ENCODE peak calls at places on chromosomes 11 and 22, in four cellular contexts. U, E, L and Q are unnamed samples.

GRCh38 chr11:108670381-108670930 is 5.6 kb downstream of the DDX10 start:
- DNase-seq in U (no peak), E (no peak), L (no peak), Q (no peak)

GRCh38 chr11:1289211-1289935 is 20.1 kb downstream of the TOLLIP start:
- DNase-seq in U (no peak), E (no peak), L (no peak), Q (no peak)

GRCh38 chr11:64864473-64865285 is 13.7 kb downstream of the EHD1 start:
- DNase-seq in U (no peak), E (no peak), L (peak; percentile 98), Q (peak; percentile 93)

GRCh38 chr11:128399186-128399585 is 188.2 kb downstream of the ETS1 start:
- DNase-seq in U (no peak), E (no peak), L (peak; percentile 62), Q (no peak)

GRCh38 chr11:65700377-65700776 is 11.7 kb upstream of the KAT5 start:
- DNase-seq in U (no peak), E (no peak), L (no peak), Q (no peak)

GRCh38 chr11:469684-470667 is 19.9 kb downstream of the PTDSS2 start:
- DNase-seq in U (no peak), E (peak; percentile 63), L (peak; percentile 47), Q (peak; percentile 50)

GRCh38 chr22:50191041-50191740 is 5.5 kb downstream of the TRABD start:
- DNase-seq in U (no peak), E (peak; percentile 61), L (no peak), Q (no peak)

GRCh38 chr11:100991541-100991940 is 138.1 kb downstream of the PGR start:
- DNase-seq in U (no peak), E (no peak), L (peak; percentile 26), Q (no peak)

GRCh38 chr11:10257478-10257877 is 36.5 kb downstream of the SBF2 start:
- DNase-seq in U (no peak), E (no peak), L (no peak), Q (no peak)

GRCh38 chr11:86594746-86595145 is 77.7 kb downstream of the ME3 start:
- DNase-seq in U (no peak), E (no peak), L (peak; percentile 68), Q (no peak)
- H3K27ac ChIP-seq in U (peak overlapping the region; percentile 97), E (no peak overlapping the region), L (no peak overlapping the region), Q (no peak overlapping the region)

DNA sequence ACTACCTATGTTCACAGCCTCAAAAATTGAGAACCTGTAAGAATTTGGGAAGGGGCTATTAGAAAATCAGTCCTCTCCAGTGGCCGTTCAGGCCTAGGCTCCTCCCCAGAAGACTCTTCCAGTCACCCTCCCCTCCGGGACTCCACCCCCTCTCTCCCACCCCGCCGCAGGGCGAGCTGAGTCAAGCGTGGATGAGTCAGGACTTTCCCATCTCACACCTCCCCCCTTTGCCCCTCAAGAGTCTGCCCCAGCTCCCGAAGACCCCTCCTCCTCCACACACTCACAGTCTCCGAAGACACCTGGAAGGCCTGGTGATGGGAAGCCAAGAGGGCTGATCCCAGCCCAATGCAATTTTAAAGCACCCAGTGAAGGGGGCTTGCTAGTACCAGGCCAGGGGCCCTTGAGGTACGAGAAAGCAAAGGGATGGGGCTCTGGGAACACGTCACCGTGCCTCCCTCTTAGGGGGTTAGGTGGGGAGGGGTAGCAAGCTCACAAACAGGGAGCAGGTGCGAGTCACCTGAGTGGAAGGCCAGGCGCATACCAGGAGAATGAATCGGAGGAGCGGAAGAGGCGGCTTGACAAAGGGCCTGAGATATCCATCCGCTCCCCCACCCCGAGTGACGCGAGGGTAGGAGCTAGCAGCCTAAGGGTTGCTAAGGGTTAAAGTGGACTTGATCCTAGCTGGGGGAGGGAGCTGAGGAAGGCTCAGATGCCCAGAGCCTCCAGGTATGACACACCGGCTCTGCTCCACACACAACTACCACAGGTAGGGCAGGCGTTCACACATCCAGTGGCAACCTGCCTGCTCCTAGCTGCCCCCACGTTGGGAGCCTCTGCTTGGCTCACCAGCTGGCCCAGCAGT is 13.6 kb downstream of the BCL9L start:
- DNase-seq in U (peak; percentile 100), E (no peak), L (peak; percentile 95), Q (peak; percentile 75)
- H3K4me3 ChIP-seq in U (peak overlapping the region; percentile 61), E (peak overlapping the region; percentile 45), L (peak overlapping the region; percentile 25), Q (peak overlapping the region; percentile 51)

GRCh38 chr11:45959851-45960250 is 37.4 kb downstream of the LARGE2 start:
- DNase-seq in U (no peak), E (no peak), L (peak; percentile 82), Q (no peak)

GRCh38 chr11:45961841-45962240 is 39.4 kb downstream of the LARGE2 start:
- DNase-seq in U (no peak), E (no peak), L (no peak), Q (no peak)

GRCh38 chr11:45964911-45965389 is 42.5 kb downstream of the LARGE2 start:
- DNase-seq in U (peak; percentile 54), E (peak; percentile 56), L (peak; percentile 63), Q (peak; percentile 66)

GRCh38 chr11:45960387-45961110 is 38.1 kb downstream of the LARGE2 start:
- DNase-seq in U (no peak), E (no peak), L (no peak), Q (no peak)
- H3K27ac ChIP-seq in U (no peak overlapping the region), E (no peak overlapping the region), L (no peak overlapping the region), Q (no peak overlapping the region)

GRCh38 chr11:8717876-8718753 is 35.5 kb downstream of the RPL27A start:
- DNase-seq in U (peak; percentile 70), E (peak; percentile 70), L (peak; percentile 95), Q (peak; percentile 89)
- H3K4me3 ChIP-seq in U (peak overlapping the region; percentile 45), E (no peak overlapping the region), L (peak overlapping the region; percentile 20), Q (peak overlapping the region; percentile 49)

GRCh38 chr22:32800158-32800557 is 1.3 kb upstream of the TIMP3 start:
- DNase-seq in U (no peak), E (no peak), L (no peak), Q (no peak)
- H3K27ac ChIP-seq in U (no peak overlapping the region), E (no peak overlapping the region), L (no peak overlapping the region), Q (no peak overlapping the region)

DNA sequence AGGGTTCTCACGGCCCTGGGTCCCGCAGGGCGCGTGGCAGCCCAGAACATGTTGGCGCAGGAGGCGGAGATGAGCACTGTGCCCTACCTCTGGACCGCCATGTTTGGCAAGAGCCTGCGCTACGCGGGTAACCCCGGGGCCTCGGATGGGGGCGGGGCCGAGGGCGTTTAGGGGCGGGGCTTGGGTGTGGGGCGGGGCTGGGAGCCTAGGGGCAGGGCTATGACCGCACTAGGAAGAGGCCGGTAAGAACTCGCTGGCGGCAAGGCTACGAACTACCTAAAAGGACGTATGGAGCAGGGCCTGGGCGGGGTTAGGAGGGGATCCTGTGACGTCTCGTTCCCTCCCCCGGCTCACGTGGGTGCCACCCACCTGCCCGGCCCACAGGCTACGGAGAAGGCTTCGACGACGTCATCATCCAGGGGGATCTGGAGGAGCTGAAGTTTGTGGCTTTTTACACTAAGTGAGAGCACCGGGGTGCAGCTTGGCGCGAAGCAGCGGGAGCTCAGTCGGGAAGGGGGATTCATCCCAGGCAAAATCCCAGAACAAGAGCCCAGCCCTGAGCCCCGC is 2.8 kb upstream of the LZTR1 start:
- DNase-seq in U (no peak), E (peak; percentile 67), L (peak; percentile 84), Q (peak; percentile 30)
- H3K4me3 ChIP-seq in U (no peak overlapping the region), E (peak overlapping the region; percentile 27), L (peak overlapping the region; percentile 47), Q (peak overlapping the region; percentile 29)

GRCh38 chr22:38849816-38850215 is 6.0 kb upstream of the NPTXR start:
- DNase-seq in U (no peak), E (no peak), L (no peak), Q (no peak)

GRCh38 chr22:38850941-38851849 is 7.4 kb upstream of the NPTXR start:
- DNase-seq in U (peak; percentile 82), E (no peak), L (peak; percentile 82), Q (peak; percentile 20)

GRCh38 chr22:38852522-38852921 is 8.7 kb upstream of the NPTXR start:
- DNase-seq in U (no peak), E (no peak), L (no peak), Q (no peak)

GRCh38 chr22:38853149-38853548 is 9.3 kb upstream of the NPTXR start:
- DNase-seq in U (no peak), E (no peak), L (no peak), Q (no peak)

GRCh38 chr22:38850399-38850798 is 6.6 kb upstream of the NPTXR start:
- DNase-seq in U (no peak), E (no peak), L (no peak), Q (no peak)
- H3K27ac ChIP-seq in U (no peak overlapping the region), E (no peak overlapping the region), L (no peak overlapping the region), Q (peak overlapping the region; percentile 11)